ENCODE peak calls at places on chromosomes 12 and 14, in eight cellular contexts. I, X, Q, T, A, K, G and J are unnamed samples.

GRCh38 chr14:35079742-35080141 is 33.7 kb downstream of the FAM177A1 start:
- DNase-seq in I (no peak), Q (no peak), T (no peak), X (no peak), G (peak; percentile 32), K (no peak), A (no peak), J (no peak)

GRCh38 chr14:24231263-24232120 is 675 bp downstream of the NEDD8 start:
- DNase-seq in T (no peak), Q (no peak), K (no peak), I (no peak), X (peak; percentile 65), A (no peak), G (no peak), J (no peak)

GRCh38 chr14:105053421-105053820 is 11.8 kb downstream of the GPR132 start:
- DNase-seq in G (no peak), T (no peak), A (no peak), I (no peak), X (no peak), Q (no peak), K (no peak), J (no peak)

GRCh38 chr12:116673713-116674112 is 64.2 kb downstream of the SPRING1 start:
- DNase-seq in T (no peak), I (no peak), K (no peak), G (no peak), A (no peak), X (peak; percentile 50), Q (no peak), J (no peak)

GRCh38 chr12:57998251-57998650 is 56.9 kb downstream of the ATP23 start:
- DNase-seq in I (no peak), K (no peak), X (no peak), T (no peak), Q (no peak), G (no peak), A (no peak), J (no peak)

GRCh38 chr12:124294686-124295315 is at the start of gene RFLNA:
- DNase-seq in X (no peak), Q (no peak), K (no peak), G (no peak), A (no peak), I (no peak), T (peak; percentile 62), J (peak; percentile 19)

GRCh38 chr12:117188961-117189724 is 1.1 kb downstream of the FBXO21 start:
- DNase-seq in T (no peak), A (no peak), G (no peak), K (no peak), I (no peak), X (no peak), Q (no peak), J (peak; percentile 38)

GRCh38 chr12:53499261-53500118 is at the start of gene MAP3K12:
- DNase-seq in G (no peak), Q (peak; percentile 92), A (no peak), K (peak; percentile 83), X (peak; percentile 82), T (peak; percentile 48), I (peak; percentile 42), J (peak; percentile 78)